ENCODE peak calls at places on chromosome 21, in ten cellular contexts. L, J, G, X, E, A, S, V, N and D are unnamed samples.

GRCh38 chr21:45699251-45699942 is 55.9 kb downstream of the PCBP3 start:
- DNase-seq in V (no peak), X (no peak), J (no peak), N (no peak), A (no peak), S (no peak), L (no peak), E (no peak), G (no peak), D (no peak)

GRCh38 chr21:28884976-28885852 is 107.5 kb downstream of the LTN1 start:
- DNase-seq in V (peak; percentile 97), E (peak; percentile 65), N (peak; percentile 81), X (peak; percentile 92), A (peak; percentile 82), L (peak; percentile 92), J (peak; percentile 79), S (peak; percentile 92), G (peak; percentile 95), D (peak; percentile 70)

GRCh38 chr21:33229776-33230517 is at the start of gene IFNAR2:
- DNase-seq in E (peak; percentile 72), A (peak; percentile 80), L (peak; percentile 39), J (peak; percentile 86), X (peak; percentile 61), G (peak; percentile 90), N (no peak), V (no peak), S (peak; percentile 72), D (peak; percentile 68)

GRCh38 chr21:35150562-35151226 is 101.6 kb upstream of the RUNX1 start:
- DNase-seq in L (peak; percentile 37), A (no peak), J (no peak), G (no peak), X (no peak), N (peak; percentile 68), S (no peak), V (no peak), E (no peak), D (no peak)

GRCh38 chr21:33394260-33394659 is 9.0 kb upstream of the IFNGR2 start:
- DNase-seq in L (no peak), X (no peak), S (peak; percentile 75), V (no peak), J (no peak), E (no peak), N (no peak), A (peak; percentile 75), G (no peak), D (no peak)

GRCh38 chr21:33046455-33046854 is 20.7 kb downstream of the OLIG2 start:
- DNase-seq in G (no peak), L (no peak), N (no peak), X (no peak), E (no peak), V (no peak), J (no peak), A (no peak), S (no peak), D (no peak)

GRCh38 chr21:42836767-42837301 is 42.5 kb downstream of the WDR4 start:
- DNase-seq in J (no peak), L (no peak), X (no peak), A (no peak), N (no peak), E (no peak), G (peak; percentile 53), S (no peak), V (peak; percentile 60), D (no peak)

GRCh38 chr21:33069994-33070811 is at the start of gene OLIG1:
- DNase-seq in N (no peak), X (no peak), S (peak; percentile 36), V (no peak), E (peak; percentile 52), G (peak; percentile 81), A (peak; percentile 69), J (peak; percentile 67), L (peak; percentile 15), D (peak; percentile 78)

GRCh38 chr21:14215971-14216621 is at the start of gene RBM11:
- DNase-seq in L (no peak), S (peak; percentile 85), A (peak; percentile 87), J (peak; percentile 91), X (peak; percentile 59), V (no peak), E (peak; percentile 59), N (peak; percentile 49), G (peak; percentile 90), D (peak; percentile 15)

GRCh38 chr21:45868086-45868485 is 113.5 kb upstream of the COL6A1 start:
- DNase-seq in G (no peak), V (no peak), E (no peak), X (peak; percentile 32), S (no peak), A (no peak), J (no peak), L (no peak), N (no peak), D (no peak)

GRCh38 chr21:36584980-36585940 is 105.3 kb upstream of the CLDN14 start:
- DNase-seq in G (no peak), A (no peak), N (peak; percentile 7), S (no peak), X (no peak), L (no peak), J (no peak), E (no peak), V (no peak), D (no peak)
- TF ChIP-seq CTCF in G (no peak), A (no peak), N (peak; percentile 17), S (no peak), X (no peak), L (no peak), J (no peak), E (no peak), V (no peak), D (no peak)

GRCh38 chr21:16608209-16608830 is 878.5 kb downstream of the USP25 start:
- DNase-seq in J (no peak), L (no peak), A (no peak), N (peak; percentile 34), E (no peak), S (no peak), G (no peak), X (no peak), V (no peak), D (no peak)
- TF ChIP-seq CTCF in J (no peak), L (no peak), A (no peak), N (peak; percentile 41), E (no peak), S (no peak), G (no peak), X (no peak), V (no peak), D (peak; percentile 22)

GRCh38 chr21:41075668-41076463 is 92.1 kb upstream of the BACE2 start:
- DNase-seq in E (no peak), A (no peak), X (no peak), V (no peak), L (no peak), G (no peak), J (no peak), S (no peak), N (no peak), D (no peak)

GRCh38 chr21:41069305-41069642 is 98.7 kb upstream of the BACE2 start:
- DNase-seq in X (no peak), V (no peak), N (no peak), L (no peak), G (no peak), A (no peak), S (no peak), E (no peak), J (no peak), D (no peak)

GRCh38 chr21:41068411-41069304 is 99.3 kb upstream of the BACE2 start:
- DNase-seq in V (peak; percentile 77), X (peak; percentile 58), A (peak; percentile 83), E (peak; percentile 91), L (no peak), S (peak; percentile 83), G (peak; percentile 92), J (peak; percentile 86), N (peak; percentile 40), D (no peak)

GRCh38 chr21:41074607-41075184 is 93.3 kb upstream of the BACE2 start:
- DNase-seq in X (no peak), L (no peak), N (no peak), S (no peak), J (no peak), V (peak; percentile 62), E (no peak), A (no peak), G (no peak), D (no peak)

GRCh38 chr21:41071410-41071809 is 96.5 kb upstream of the BACE2 start:
- DNase-seq in N (no peak), S (no peak), V (no peak), L (no peak), E (peak; percentile 14), X (no peak), G (no peak), J (peak; percentile 21), A (no peak), D (no peak)
- TF ChIP-seq CTCF in N (peak; percentile 19), S (no peak), V (no peak), L (no peak), E (peak; percentile 32), X (no peak), G (no peak), J (no peak), A (no peak), D (no peak)

GRCh38 chr21:16605588-16605987 is 875.8 kb downstream of the USP25 start:
- DNase-seq in X (no peak), N (no peak), A (no peak), L (no peak), E (no peak), J (no peak), S (peak; percentile 7), G (no peak), V (no peak), D (no peak)
- TF ChIP-seq CTCF in X (no peak), N (no peak), A (no peak), L (no peak), E (no peak), J (no peak), S (no peak), G (no peak), V (no peak), D (no peak)

GRCh38 chr21:18951291-18952038 is 547.9 kb upstream of the TMPRSS15 start:
- DNase-seq in N (no peak), X (no peak), J (peak; percentile 52), S (peak; percentile 30), E (peak; percentile 35), A (no peak), V (no peak), G (no peak), L (no peak), D (no peak)
- TF ChIP-seq CTCF in N (no peak), X (no peak), J (peak; percentile 63), S (peak; percentile 40), E (peak; percentile 68), A (no peak), V (no peak), G (peak; percentile 34), L (no peak), D (peak; percentile 27)